ENCODE peak calls at places on chromosome 5, in four cellular contexts. S is epithelial cell of esophagus, N is fibroblast of pulmonary artery, K is stomach. B is an unnamed sample.
A peak's percentile ranks its signal among the peaks of the same experiment; 100 is the strongest.

GRCh38 chr5:73735032-73735734 is 109.2 kb downstream of the ARHGEF28 start:
- DNase-seq in S (no peak), N (no peak), K (no peak), B (no peak)

GRCh38 chr5:32506251-32506661 is 61.7 kb upstream of the ZFR start:
- DNase-seq in S (peak; percentile 33), N (peak; percentile 41), K (no peak), B (no peak)

GRCh38 chr5:154972476-154973080 is 31.7 kb downstream of the MRPL22 start:
- DNase-seq in S (peak; percentile 63), N (peak; percentile 70), K (no peak), B (peak; percentile 66)

GRCh38 chr5:77367733-77368132 is 124.4 kb downstream of the WDR41 start:
- DNase-seq in S (peak; percentile 47), N (peak; percentile 9), K (no peak), B (peak; percentile 33)

GRCh38 chr5:1437452-1437851 is 7.8 kb downstream of the SLC6A3 start:
- DNase-seq in S (peak; percentile 27), N (peak; percentile 48), K (peak; percentile 27), B (peak; percentile 57)

GRCh38 chr5:74085782-74086181 is 459.8 kb downstream of the ARHGEF28 start:
- DNase-seq in S (no peak), N (no peak), K (no peak), B (no peak)

GRCh38 chr5:170617519-170618218 is 113.8 kb downstream of the KCNIP1 start:
- DNase-seq in S (no peak), N (no peak), K (no peak), B (no peak)

GRCh38 chr5:124061663-124062062 is 549.7 kb downstream of the CSNK1G3 start:
- DNase-seq in S (no peak), N (peak; percentile 60), K (peak; percentile 75), B (peak; percentile 82)

GRCh38 chr5:158754018-158754514 is 345.6 kb downstream of the EBF1 start:
- DNase-seq in S (no peak), N (peak; percentile 28), K (no peak), B (peak; percentile 38)

GRCh38 chr5:38420691-38421395 is 135.6 kb downstream of the LIFR start:
- DNase-seq in S (peak; percentile 76), N (peak; percentile 78), K (peak; percentile 69), B (peak; percentile 84)

GRCh38 chr5:156587012-156587411 is 260.0 kb downstream of the SGCD start:
- DNase-seq in S (no peak), N (no peak), K (no peak), B (no peak)

GRCh38 chr5:132480546-132481242 is 9.9 kb downstream of the IRF1 start:
- DNase-seq in S (no peak), N (no peak), K (no peak), B (no peak)

GRCh38 chr5:56410696-56411095 is 177.6 kb upstream of the ANKRD55 start:
- DNase-seq in S (peak; percentile 66), N (no peak), K (no peak), B (no peak)

GRCh38 chr5:19866088-19866446 is 121.9 kb downstream of the CDH18 start:
- DNase-seq in S (no peak), N (no peak), K (no peak), B (peak; percentile 3)

GRCh38 chr5:142888469-142889085 is 118.4 kb downstream of the ARHGAP26 start:
- DNase-seq in S (peak; percentile 65), N (peak; percentile 79), K (no peak), B (peak; percentile 83)

GRCh38 chr5:159171274-159171673 is 38.1 kb downstream of the RNF145 start:
- DNase-seq in S (no peak), N (no peak), K (no peak), B (no peak)

GRCh38 chr5:178211095-178212048 is 7.0 kb downstream of the HNRNPAB start:
- DNase-seq in S (no peak), N (no peak), K (no peak), B (no peak)

GRCh38 chr5:94694671-94695070 is 76.2 kb downstream of the SLF1 start:
- DNase-seq in S (no peak), N (no peak), K (no peak), B (no peak)

GRCh38 chr5:115098041-115098702 is 71.5 kb downstream of the TRIM36 start:
- DNase-seq in S (peak; percentile 59), N (peak; percentile 69), K (no peak), B (peak; percentile 62)

GRCh38 chr5:139312075-139312474 is 18.5 kb downstream of the MATR3 start:
- DNase-seq in S (no peak), N (no peak), K (no peak), B (no peak)

GRCh38 chr5:147208134-147208533 is 26.7 kb upstream of the STK32A start:
- DNase-seq in S (peak; percentile 10), N (peak; percentile 22), K (no peak), B (no peak)

GRCh38 chr5:6574111-6574510 is 58.7 kb downstream of the NSUN2 start:
- DNase-seq in S (no peak), N (no peak), K (no peak), B (no peak)

GRCh38 chr5:134503088-134503936 is 22.2 kb upstream of the JADE2 start:
- DNase-seq in S (peak; percentile 96), N (peak; percentile 98), K (peak; percentile 56), B (peak; percentile 100)

GRCh38 chr5:88819332-88819999 is 63.5 kb downstream of the MEF2C start:
- DNase-seq in S (peak; percentile 16), N (no peak), K (no peak), B (no peak)

GRCh38 chr5:150188146-150188842 is 1.6 kb upstream of the SLC6A7 start:
- DNase-seq in S (no peak), N (no peak), K (no peak), B (no peak)

GRCh38 chr5:143554194-143554717 is 150.8 kb upstream of the NR3C1 start:
- DNase-seq in S (peak; percentile 97), N (peak; percentile 94), K (no peak), B (peak; percentile 99)

GRCh38 chr5:51347704-51348103 is 35.5 kb upstream of the ISL1 start:
- DNase-seq in S (peak; percentile 37), N (no peak), K (no peak), B (peak; percentile 11)
- TF ChIP-seq CTCF in S (peak; percentile 39), N (no peak), K (no peak), B (peak; percentile 21)

GRCh38 chr5:41955432-41956024 is 30.4 kb downstream of the FBXO4 start:
- DNase-seq in S (no peak), N (no peak), K (no peak), B (no peak)

GRCh38 chr5:41951224-41951623 is 26.1 kb downstream of the FBXO4 start:
- DNase-seq in S (no peak), N (no peak), K (no peak), B (no peak)

GRCh38 chr5:41956943-41957342 is 31.9 kb downstream of the FBXO4 start:
- DNase-seq in S (no peak), N (no peak), K (no peak), B (no peak)

GRCh38 chr5:41954286-41954685 is 29.2 kb downstream of the FBXO4 start:
- DNase-seq in S (peak; percentile 68), N (no peak), K (no peak), B (no peak)
- TF ChIP-seq CTCF in S (no peak), N (no peak), K (no peak), B (no peak)

GRCh38 chr5:35228304-35228703 is 2.0 kb downstream of the PRLR start:
- DNase-seq in S (no peak), N (no peak), K (no peak), B (no peak)

GRCh38 chr5:35233121-35233520 is 2.8 kb upstream of the PRLR start:
- DNase-seq in S (no peak), N (no peak), K (no peak), B (no peak)

GRCh38 chr5:35229076-35230042 is 928 bp downstream of the PRLR start:
- DNase-seq in S (peak; percentile 7), N (no peak), K (peak; percentile 68), B (peak; percentile 69)

GRCh38 chr5:35232124-35232523 is 1.8 kb upstream of the PRLR start:
- DNase-seq in S (no peak), N (no peak), K (no peak), B (no peak)

GRCh38 chr5:35230043-35230611 is at the start of gene PRLR:
- DNase-seq in S (peak; percentile 63), N (peak; percentile 37), K (peak; percentile 47), B (peak; percentile 85)
- TF ChIP-seq CTCF in S (no peak), N (no peak), K (no peak), B (no peak)

GRCh38 chr5:10607666-10608442 is 44.0 kb downstream of the ANKRD33B start:
- DNase-seq in S (no peak), N (peak; percentile 77), K (no peak), B (peak; percentile 54)
- TF ChIP-seq CTCF in S (no peak), N (peak; percentile 30), K (no peak), B (no peak)

GRCh38 chr5:140794594-140795258 is at the start of gene PCDHA2:
- DNase-seq in S (no peak), N (no peak), K (no peak), B (no peak)
- TF ChIP-seq CTCF in S (no peak), N (no peak), K (no peak), B (no peak)